ENCODE peak calls at places on chromosome 20, in seven cellular contexts. Q is A549; E is right lobe of liver; Z is breast epithelium; S is CD8-positive, alpha-beta T cell; D is left ventricle myocardium inferior; H is astrocyte of the spinal cord. G is an unnamed sample.

GRCh38 chr20:14959506-14960493 is 622.4 kb upstream of the FLRT3 start:
- DNase-seq in Q (peak; percentile 85), E (no peak), Z (no peak), S (no peak), D (no peak), H (no peak), G (no peak)

GRCh38 chr20:18276821-18277220 is 11.5 kb upstream of the ZNF133 start:
- DNase-seq in Q (peak; percentile 78), E (peak; percentile 65), Z (peak; percentile 69), S (peak; percentile 56), D (peak; percentile 37), H (peak; percentile 68), G (peak; percentile 77)

GRCh38 chr20:4267242-4267641 is 251.9 kb upstream of the RNF24 start:
- DNase-seq in Q (no peak), E (no peak), Z (no peak), S (no peak), D (no peak), H (no peak), G (no peak)

GRCh38 chr20:11204926-11205768 is 531.3 kb upstream of the JAG1 start:
- DNase-seq in Q (peak; percentile 89), E (peak; percentile 52), Z (no peak), S (no peak), D (peak; percentile 34), H (peak; percentile 70), G (peak; percentile 67)

GRCh38 chr20:24658920-24659660 is 189.7 kb downstream of the SYNDIG1 start:
- DNase-seq in Q (no peak), E (no peak), Z (no peak), S (no peak), D (peak; percentile 33), H (no peak), G (no peak)

GRCh38 chr20:53279735-53280134 is 307.6 kb downstream of the TSHZ2 start:
- DNase-seq in Q (no peak), E (no peak), Z (no peak), S (no peak), D (no peak), H (no peak), G (no peak)

GRCh38 chr20:54629632-54630031 is 154.2 kb downstream of the DOK5 start:
- DNase-seq in Q (no peak), E (no peak), Z (no peak), S (no peak), D (no peak), H (no peak), G (no peak)

GRCh38 chr20:10171864-10172751 is 46.5 kb upstream of the SNAP25 start:
- DNase-seq in Q (peak; percentile 84), E (peak; percentile 60), Z (no peak), S (no peak), D (no peak), H (peak; percentile 46), G (peak; percentile 4)

GRCh38 chr20:5172167-5172586 is 45.4 kb downstream of the CDS2 start:
- DNase-seq in Q (no peak), E (no peak), Z (no peak), S (no peak), D (no peak), H (no peak), G (no peak)

GRCh38 chr20:4601630-4602296 is 119.9 kb upstream of the PRND start:
- DNase-seq in Q (no peak), E (no peak), Z (no peak), S (no peak), D (peak; percentile 72), H (peak; percentile 45), G (no peak)

GRCh38 chr20:24522452-24523330 is 53.3 kb downstream of the SYNDIG1 start:
- DNase-seq in Q (no peak), E (no peak), Z (no peak), S (no peak), D (no peak), H (peak; percentile 34), G (no peak)

GRCh38 chr20:49750611-49751396 is 37.1 kb upstream of the B4GALT5 start:
- DNase-seq in Q (no peak), E (no peak), Z (no peak), S (no peak), D (no peak), H (no peak), G (no peak)

GRCh38 chr20:35297740-35298139 is 5.5 kb upstream of the FAM83C start:
- DNase-seq in Q (no peak), E (no peak), Z (no peak), S (no peak), D (no peak), H (no peak), G (no peak)

GRCh38 chr20:38843346-38843745 is 37.8 kb downstream of the PPP1R16B start:
- DNase-seq in Q (no peak), E (no peak), Z (no peak), S (no peak), D (no peak), H (no peak), G (no peak)

GRCh38 chr20:19683822-19684221 is 74.2 kb upstream of the RIN2 start:
- DNase-seq in Q (no peak), E (no peak), Z (no peak), S (no peak), D (no peak), H (no peak), G (no peak)

GRCh38 chr20:20712004-20712473 is 405 bp downstream of the RALGAPA2 start:
- DNase-seq in Q (no peak), E (peak; percentile 64), Z (no peak), S (no peak), D (no peak), H (no peak), G (no peak)

GRCh38 chr20:60589624-60590023 is 631.4 kb downstream of the CDH26 start:
- DNase-seq in Q (no peak), E (no peak), Z (no peak), S (no peak), D (no peak), H (no peak), G (no peak)

GRCh38 chr20:17579369-17580039 is 9.6 kb downstream of the DSTN start:
- DNase-seq in Q (no peak), E (no peak), Z (no peak), S (no peak), D (no peak), H (no peak), G (no peak)

GRCh38 chr20:22623211-22623610 is 38.8 kb upstream of the FOXA2 start:
- DNase-seq in Q (peak; percentile 52), E (no peak), Z (no peak), S (no peak), D (no peak), H (no peak), G (no peak)

GRCh38 chr20:38935967-38936407 is 9.8 kb downstream of the FAM83D start:
- DNase-seq in Q (no peak), E (no peak), Z (no peak), S (no peak), D (no peak), H (no peak), G (no peak)

GRCh38 chr20:35618372-35619131 is 2.9 kb downstream of the SPAG4 start:
- DNase-seq in Q (no peak), E (peak; percentile 50), Z (no peak), S (peak; percentile 59), D (no peak), H (peak; percentile 34), G (peak; percentile 26)

GRCh38 chr20:37346526-37347346 is 796 bp downstream of the SRC start:
- DNase-seq in Q (no peak), E (no peak), Z (no peak), S (no peak), D (no peak), H (no peak), G (no peak)
- H3K4me3 ChIP-seq in Q (peak overlapping the region; percentile 89), E (peak overlapping the region; percentile 67), Z (peak overlapping the region; percentile 93), S (no peak overlapping the region), D (peak overlapping the region; percentile 76), H (peak overlapping the region; percentile 54), G (peak overlapping the region; percentile 57)

GRCh38 chr20:8811801-8812594 is 256.9 kb upstream of the PLCB4 start:
- DNase-seq in Q (no peak), E (no peak), Z (no peak), S (no peak), D (no peak), H (no peak), G (no peak)
- TF ChIP-seq CTCF in Q (no peak), E (no peak), Z (no peak), S (no peak), D (no peak), H (no peak), G (no peak)

GRCh38 chr20:50872562-50873288 is 58.5 kb downstream of the ADNP start:
- DNase-seq in Q (no peak), E (no peak), Z (no peak), S (no peak), D (no peak), H (no peak), G (no peak)
- H3K4me3 ChIP-seq in Q (no peak overlapping the region), E (no peak overlapping the region), Z (no peak overlapping the region), S (no peak overlapping the region), D (no peak overlapping the region), H (no peak overlapping the region), G (no peak overlapping the region)

GRCh38 chr20:47311967-47312681 is 44.4 kb downstream of the ZMYND8 start:
- DNase-seq in Q (no peak), E (no peak), Z (no peak), S (no peak), D (no peak), H (no peak), G (no peak)
- TF ChIP-seq CTCF in Q (no peak), E (no peak), Z (no peak), S (no peak), D (no peak), H (no peak), G (peak; percentile 21)

GRCh38 chr20:58600756-58601155 is 50.3 kb upstream of the STX16 start:
- DNase-seq in Q (no peak), E (no peak), Z (no peak), S (no peak), D (no peak), H (no peak), G (no peak)

GRCh38 chr20:58599966-58600365 is 51.1 kb upstream of the STX16 start:
- DNase-seq in Q (no peak), E (no peak), Z (no peak), S (no peak), D (no peak), H (no peak), G (no peak)

GRCh38 chr20:58603656-58604184 is 47.4 kb upstream of the STX16 start:
- DNase-seq in Q (no peak), E (no peak), Z (no peak), S (no peak), D (no peak), H (no peak), G (peak; percentile 20)

GRCh38 chr20:58604410-58604881 is 46.6 kb upstream of the STX16 start:
- DNase-seq in Q (no peak), E (no peak), Z (no peak), S (no peak), D (no peak), H (no peak), G (no peak)

DNA sequence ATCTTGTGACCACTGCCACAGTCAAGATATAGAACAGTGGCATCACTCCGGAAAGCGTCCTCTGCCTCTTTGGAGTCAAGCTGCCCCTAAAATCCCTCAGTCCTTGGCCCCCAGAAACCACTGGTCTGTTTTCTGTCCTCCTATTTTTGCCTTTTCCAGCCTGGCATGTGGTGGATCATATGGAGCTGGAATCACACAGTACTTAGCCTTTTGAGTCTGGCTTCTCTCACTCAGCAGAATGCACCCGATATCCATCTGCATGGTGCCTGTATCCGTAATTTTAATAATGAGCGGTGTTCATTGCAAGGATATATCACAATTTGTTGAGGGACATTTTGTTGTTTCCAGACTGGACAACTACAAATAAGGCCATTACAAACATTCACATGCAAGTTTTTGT is 49.0 kb upstream of the STX16 start:
- DNase-seq in Q (no peak), E (no peak), Z (no peak), S (no peak), D (no peak), H (no peak), G (no peak)
- H3K4me3 ChIP-seq in Q (no peak overlapping the region), E (no peak overlapping the region), Z (no peak overlapping the region), S (no peak overlapping the region), D (no peak overlapping the region), H (no peak overlapping the region), G (no peak overlapping the region)

GRCh38 chr20:63624486-63624885 is 2.4 kb downstream of the GMEB2 start:
- DNase-seq in Q (peak; percentile 40), E (no peak), Z (no peak), S (no peak), D (no peak), H (peak; percentile 37), G (peak; percentile 9)
- TF ChIP-seq CTCF in Q (no peak), E (no peak), Z (no peak), S (no peak), D (no peak), H (peak; percentile 11), G (no peak)

G was measured in brain microvascular endothelial cell.